ENCODE peak calls at places on chromosomes 6 and 20, in four cellular contexts. N is K562, O is HCT116, E is Panc1. T is an unnamed sample.

GRCh38 chr6:155959898-155960297 is 504.3 kb upstream of the NOX3 start:
- DNase-seq in E (no peak), N (no peak), O (no peak), T (peak)

GRCh38 chr6:31353508-31353907 is 3.5 kb downstream of the HLA-B start:
- DNase-seq in O (no peak), N (no peak), E (no peak), T (no peak)

GRCh38 chr20:7940341-7940740 is at the start of gene HAO1:
- DNase-seq in N (no peak), E (no peak), O (no peak), T (peak)

GRCh38 chr20:58700823-58701222 is 8.2 kb downstream of the NPEPL1 start:
- DNase-seq in N (no peak), E (no peak), O (no peak), T (no peak)

GRCh38 chr6:18323935-18324707 is 59.8 kb upstream of the DEK start:
- DNase-seq in O (peak), N (peak), E (no peak), T (peak)

GRCh38 chr6:38508894-38509293 is 130.8 kb downstream of the BTBD9 start:
- DNase-seq in E (no peak), O (no peak), N (no peak), T (peak)

GRCh38 chr20:37543828-37544227 is 16.2 kb upstream of the BLCAP start:
- DNase-seq in N (no peak), E (no peak), O (no peak), T (peak)

GRCh38 chr6:114170372-114170771 is 172.5 kb downstream of the HS3ST5 start:
- DNase-seq in O (no peak), N (no peak), E (no peak), T (peak)

GRCh38 chr6:83853968-83854501 is 875 bp downstream of the RIPPLY2 start:
- DNase-seq in O (no peak), N (no peak), E (no peak), T (no peak)
- TF ChIP-seq SIN3A in O (no peak), N (no peak), E (no peak), T (no peak)

GRCh38 chr6:110815260-110816109 is at the start of gene CDK19:
- DNase-seq in O (peak), N (peak), E (peak), T (peak)

GRCh38 chr6:110813338-110813737 is 1.9 kb downstream of the CDK19 start:
- DNase-seq in N (no peak), O (no peak), E (no peak), T (no peak)

GRCh38 chr6:110813813-110814487 is 1.3 kb downstream of the CDK19 start:
- DNase-seq in E (no peak), N (peak), O (no peak), T (no peak)

GRCh38 chr6:110816110-110816409 is 791 bp upstream of the CDK19 start:
- DNase-seq in E (no peak), O (no peak), N (no peak), T (no peak)

GRCh38 chr6:110814488-110815259 is 595 bp downstream of the CDK19 start:
- DNase-seq in N (peak), O (no peak), E (no peak), T (no peak)
- TF ChIP-seq SIN3A in N (no peak), O (no peak), E (peak), T (peak)

GRCh38 chr6:36373368-36374009 is 14.0 kb downstream of the ETV7 start:
- DNase-seq in E (no peak), N (no peak), O (no peak), T (no peak)
- TF ChIP-seq SIN3A in E (no peak), N (no peak), O (no peak), T (no peak)

GRCh38 chr6:145735356-145736165 is at the start of gene EPM2A:
- DNase-seq in E (no peak), O (peak), N (peak), T (peak)
- TF ChIP-seq SIN3A in E (peak), O (peak), N (no peak), T (no peak)

GRCh38 chr6:22149501-22150490 is 147.0 kb downstream of the PRL start:
- DNase-seq in E (no peak), O (no peak), N (no peak), T (no peak)
- TF ChIP-seq SIN3A in E (no peak), O (no peak), N (no peak), T (no peak)

T was measured in HepG2.